ENCODE peak calls at places on chromosomes 6 and 20, in four cellular contexts. M is heart left ventricle; A is CD4-positive, alpha-beta memory T cell; O is cardiac muscle cell. D is an unnamed sample.
A peak's percentile ranks its signal among the peaks of the same experiment; 100 is the strongest.

GRCh38 chr6:49541936-49542335 is 8.5 kb upstream of the C6orf141 start:
- DNase-seq in O (no peak), M (no peak), A (no peak), D (no peak)

GRCh38 chr20:51480507-51481270 is 61.8 kb downstream of the NFATC2 start:
- DNase-seq in M (no peak), A (peak; percentile 75), O (no peak), D (no peak)

GRCh38 chr6:449486-450419 is 58.2 kb downstream of the IRF4 start:
- DNase-seq in O (no peak), A (no peak), M (no peak), D (no peak)

GRCh38 chr6:71608646-71609045 is 277.7 kb upstream of the RIMS1 start:
- DNase-seq in A (no peak), M (no peak), O (no peak), D (no peak)

GRCh38 chr20:62409935-62410741 is 3.1 kb upstream of the CABLES2 start:
- DNase-seq in M (no peak), A (peak; percentile 54), O (peak; percentile 80), D (peak; percentile 47)

GRCh38 chr6:124881898-124882579 is 80.2 kb upstream of the RNF217 start:
- DNase-seq in M (no peak), O (peak; percentile 13), A (no peak), D (no peak)

GRCh38 chr20:10777713-10778112 is 103.9 kb upstream of the JAG1 start:
- DNase-seq in M (no peak), O (peak; percentile 32), A (no peak), D (no peak)

GRCh38 chr6:70391513-70391912 is 21.8 kb upstream of the FAM135A start:
- DNase-seq in A (no peak), O (no peak), M (no peak), D (no peak)

GRCh38 chr6:39791850-39792500 is at the start of gene DAAM2:
- DNase-seq in M (peak; percentile 74), O (peak; percentile 77), A (no peak), D (peak; percentile 74)

GRCh38 chr6:69019832-69020231 is 384.8 kb downstream of the ADGRB3 start:
- DNase-seq in A (no peak), O (no peak), M (no peak), D (no peak)

GRCh38 chr6:108030223-108030622 is 44.3 kb downstream of the OSTM1 start:
- DNase-seq in M (no peak), A (no peak), O (no peak), D (no peak)

GRCh38 chr6:53524455-53524815 is 20.5 kb downstream of the GCLC start:
- DNase-seq in A (no peak), O (no peak), M (no peak), D (no peak)

GRCh38 chr6:150142657-150143501 is at the start of gene PPP1R14C:
- DNase-seq in A (no peak), O (peak; percentile 85), M (peak; percentile 48), D (peak; percentile 43)

GRCh38 chr20:10553326-10553984 is 118.3 kb downstream of the SLX4IP start:
- DNase-seq in A (no peak), O (peak; percentile 73), M (peak; percentile 60), D (peak; percentile 79)

GRCh38 chr20:14234666-14235295 is 102.6 kb downstream of the FLRT3 start:
- DNase-seq in O (no peak), A (no peak), M (no peak), D (no peak)

GRCh38 chr6:33279971-33280511 is 3.1 kb downstream of the B3GALT4 start:
- DNase-seq in A (no peak), M (no peak), O (peak; percentile 69), D (no peak)

GRCh38 chr6:40889137-40889832 is 149.7 kb downstream of the UNC5CL start:
- DNase-seq in O (no peak), M (no peak), A (no peak), D (no peak)

GRCh38 chr6:84752118-84752850 is 12.1 kb downstream of the TBX18 start:
- DNase-seq in O (no peak), M (no peak), A (no peak), D (no peak)

GRCh38 chr6:52497652-52498408 is 77.7 kb downstream of the EFHC1 start:
- DNase-seq in O (no peak), A (no peak), M (peak; percentile 69), D (no peak)

GRCh38 chr6:28719275-28719940 is 193.7 kb downstream of the GPX5 start:
- DNase-seq in M (no peak), O (no peak), A (no peak), D (no peak)

GRCh38 chr6:73969982-73970960 is 274.3 kb downstream of the CD109 start:
- DNase-seq in M (no peak), O (peak; percentile 57), A (no peak), D (no peak)

GRCh38 chr6:124995645-124996325 is 33.5 kb downstream of the RNF217 start:
- DNase-seq in O (no peak), A (no peak), M (no peak), D (no peak)

GRCh38 chr6:166570929-166571699 is 15.4 kb downstream of the RAMACL start:
- DNase-seq in A (no peak), O (no peak), M (no peak), D (no peak)

GRCh38 chr6:35737413-35738211 is 780 bp downstream of the ARMC12 start:
- DNase-seq in O (peak; percentile 73), A (no peak), M (no peak), D (no peak)

GRCh38 chr20:18986146-18986830 is 172.7 kb downstream of the SCP2D1 start:
- DNase-seq in O (no peak), A (no peak), M (no peak), D (no peak)

GRCh38 chr6:118876201-118876600 is 17.8 kb upstream of the ASF1A start:
- DNase-seq in A (no peak), O (no peak), M (no peak), D (no peak)

GRCh38 chr6:100167585-100167984 is 173.6 kb upstream of the MCHR2 start:
- DNase-seq in O (no peak), A (no peak), M (no peak), D (no peak)

GRCh38 chr6:17901493-17901892 is 85.9 kb downstream of the KIF13A start:
- DNase-seq in A (no peak), M (no peak), O (no peak), D (no peak)
- H3K4me1 ChIP-seq in A (no peaks in the 10 kb centered on the region), M (peaks cover 2% of the 10 kb centered on the region), O (peaks cover 24% of the 10 kb centered on the region), D (peaks cover 51% of the 10 kb centered on the region)

DNA sequence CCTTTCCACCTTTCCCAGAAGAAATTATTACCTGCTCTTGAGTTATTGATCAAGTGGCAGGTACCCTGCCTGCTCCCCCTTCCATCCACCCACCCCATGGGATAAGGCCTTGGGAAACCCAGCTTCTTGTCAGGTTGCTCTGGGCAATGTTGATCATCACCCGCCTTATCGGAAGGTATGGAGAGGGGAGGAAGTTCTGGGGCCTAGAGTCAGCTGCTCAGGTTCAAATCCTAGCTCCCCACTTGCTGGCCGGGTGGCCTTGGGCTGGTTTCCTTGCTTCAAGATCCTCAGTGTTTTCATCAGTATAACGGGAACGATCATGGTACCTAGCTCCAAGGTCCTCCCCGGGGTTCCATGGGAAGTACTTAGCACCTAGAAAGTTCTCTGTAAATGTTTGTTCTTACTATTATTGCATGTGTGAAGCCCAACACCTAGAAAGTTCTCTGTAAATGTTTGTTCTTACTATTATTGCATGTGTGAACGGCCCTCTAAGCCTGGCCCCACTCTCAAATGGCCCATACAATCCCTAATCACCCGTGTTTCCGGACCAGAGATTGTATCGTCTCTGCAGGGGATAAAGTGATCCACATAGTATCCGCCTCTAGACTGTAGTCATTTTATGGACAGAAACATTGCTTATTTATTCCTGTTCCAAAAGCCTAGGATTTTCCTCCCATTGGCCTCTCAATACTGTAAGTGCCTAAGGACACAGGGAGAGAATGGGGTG is 1.1 kb upstream of the PREX1 start:
- DNase-seq in M (no peak), A (no peak), O (no peak), D (no peak)
- H3K4me3 ChIP-seq in M (peak overlapping the region; percentile 86), A (no peak overlapping the region), O (peak overlapping the region; percentile 53), D (peak overlapping the region; percentile 73)

GRCh38 chr6:89661559-89661958 is 23.0 kb upstream of the LYRM2 start:
- DNase-seq in O (no peak), A (no peak), M (no peak), D (no peak)

GRCh38 chr6:89660981-89661380 is 22.4 kb upstream of the LYRM2 start:
- DNase-seq in A (no peak), O (no peak), M (no peak), D (no peak)

GRCh38 chr6:89662659-89663223 is 24.2 kb upstream of the LYRM2 start:
- DNase-seq in A (no peak), M (no peak), O (no peak), D (no peak)

GRCh38 chr6:89655122-89655521 is 16.6 kb upstream of the LYRM2 start:
- DNase-seq in A (no peak), M (no peak), O (no peak), D (no peak)

DNA sequence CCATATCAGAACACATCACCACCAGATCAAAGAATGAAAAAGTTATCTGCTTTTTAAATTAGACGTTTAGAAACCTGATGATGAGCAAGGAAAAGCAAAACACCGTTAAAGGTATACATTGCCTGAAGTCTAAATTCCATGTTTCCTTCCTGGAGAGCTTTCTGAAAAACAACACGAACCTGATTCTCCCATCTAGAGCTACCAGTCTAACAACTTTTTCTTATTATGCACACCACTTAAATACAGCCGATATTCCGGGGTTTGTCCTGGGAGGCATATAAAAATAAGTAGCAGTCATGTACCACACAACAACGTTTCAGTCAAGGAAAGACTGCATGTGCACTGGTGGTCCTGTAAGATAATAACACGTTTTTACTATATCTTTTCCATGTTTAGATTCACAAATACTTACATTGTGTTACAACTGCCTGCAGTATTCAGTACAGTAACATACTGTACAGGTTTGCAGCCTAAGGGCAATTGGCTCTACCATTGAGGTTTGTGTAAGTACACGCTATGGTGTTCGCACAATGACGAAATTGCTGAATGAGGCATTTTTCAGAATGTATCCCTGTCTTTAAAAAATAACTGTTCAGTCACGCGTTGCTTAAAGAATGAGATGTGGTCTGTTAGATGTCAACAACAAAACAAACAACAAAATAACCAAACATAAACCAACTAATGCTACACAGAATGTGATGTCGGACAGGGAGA is 19.1 kb upstream of the LYRM2 start:
- DNase-seq in O (no peak), A (no peak), M (no peak), D (no peak)
- H3K36me3 ChIP-seq in O (peaks cover 68% of the 10 kb centered on the region), A (peaks cover 76% of the 10 kb centered on the region), M (no peaks in the 10 kb centered on the region), D (peaks cover 17% of the 10 kb centered on the region)

GRCh38 chr20:3786665-3787639 is at the start of gene CENPB:
- DNase-seq in A (peak; percentile 82), O (peak; percentile 93), M (peak; percentile 94), D (peak; percentile 94)
- H3K4me1 ChIP-seq in A (peaks cover 37% of the 10 kb centered on the region), O (peaks cover 5% of the 10 kb centered on the region), M (peaks cover 4% of the 10 kb centered on the region), D (peaks cover 29% of the 10 kb centered on the region)

DNA sequence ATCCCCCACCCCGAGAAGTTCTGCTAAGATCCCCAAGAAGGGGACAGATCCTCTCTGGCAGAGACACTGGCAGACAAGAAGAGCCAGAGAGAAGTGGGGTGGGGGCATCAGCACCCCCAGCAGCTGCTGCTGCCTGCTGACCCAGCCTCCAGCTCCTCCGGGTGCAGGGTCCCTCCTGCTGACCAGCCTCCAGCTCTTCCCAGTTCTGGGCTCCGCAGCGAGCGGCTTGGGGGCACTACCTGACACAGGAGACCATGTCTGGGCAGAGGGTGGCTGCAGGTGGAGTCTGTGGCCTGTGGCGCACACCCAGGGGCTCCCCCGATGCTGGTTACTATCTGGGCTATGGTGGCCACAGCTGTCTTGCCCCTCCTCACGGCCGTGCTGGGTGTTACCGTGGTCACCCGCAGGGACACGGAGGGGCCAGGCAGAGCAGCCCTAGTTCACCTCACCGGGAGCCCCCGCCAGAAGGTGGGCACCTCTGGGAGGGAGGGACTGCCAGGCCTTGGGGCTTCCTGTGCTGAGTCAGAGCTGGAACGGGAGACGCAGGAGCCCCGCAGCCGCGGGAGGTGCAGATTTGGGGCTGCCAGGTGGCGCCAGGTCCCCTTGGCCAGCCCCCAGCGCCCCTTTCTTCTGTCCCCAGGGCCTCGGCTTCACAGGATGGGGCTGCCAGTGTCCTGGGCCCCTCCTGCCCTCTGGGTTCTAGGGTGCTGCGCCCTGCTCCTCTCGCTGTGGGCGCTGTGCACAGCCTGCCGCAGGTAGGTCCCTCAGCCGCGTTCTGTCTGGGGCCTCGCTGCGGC is 627 bp downstream of the LIME1 start:
- DNase-seq in O (no peak), M (no peak), A (peak; percentile 84), D (no peak)
- H3K4me3 ChIP-seq in O (no peak overlapping the region), M (peak overlapping the region; percentile 17), A (peak overlapping the region; percentile 91), D (peak overlapping the region; percentile 25)